ENCODE peak calls at places on chromosomes 1 and 21, in seven cellular contexts. Q is transverse colon, R is SK-N-SH, D is HFF-Myc, Y is AG04450, C is foreskin fibroblast, V is HCT116. P is an unnamed sample.

GRCh38 chr1:106173101-106173500 is 883.4 kb upstream of the PRMT6 start:
- DNase-seq in Q (no peak), R (no peak), D (no peak), Y (no peak), C (no peak), V (no peak), P (no peak)

GRCh38 chr1:13702425-13703127 is 2.6 kb downstream of the PRDM2 start:
- DNase-seq in Q (peak; percentile 42), R (no peak), D (no peak), Y (no peak), C (no peak), V (no peak), P (peak; percentile 78)

GRCh38 chr1:47387921-47388509 is 28.1 kb upstream of the FOXE3 start:
- DNase-seq in Q (no peak), R (no peak), D (no peak), Y (no peak), C (no peak), V (no peak), P (no peak)

GRCh38 chr21:33362044-33362555 is 37.3 kb downstream of the IFNAR1 start:
- DNase-seq in Q (peak; percentile 56), R (no peak), D (no peak), Y (no peak), C (no peak), V (no peak), P (no peak)

GRCh38 chr21:27024316-27024715 is 57.4 kb upstream of the ADAMTS5 start:
- DNase-seq in Q (no peak), R (no peak), D (no peak), Y (no peak), C (no peak), V (no peak), P (no peak)

GRCh38 chr1:26469558-26469957 is 2.7 kb upstream of the HMGN2 start:
- DNase-seq in Q (no peak), R (no peak), D (no peak), Y (no peak), C (no peak), V (no peak), P (no peak)

GRCh38 chr1:39737546-39738169 is 1.0 kb upstream of the PPIE start:
- DNase-seq in Q (no peak), R (no peak), D (no peak), Y (no peak), C (peak; percentile 26), V (no peak), P (no peak)

GRCh38 chr1:98709906-98710305 is 48.4 kb downstream of the SNX7 start:
- DNase-seq in Q (no peak), R (no peak), D (no peak), Y (no peak), C (no peak), V (no peak), P (no peak)

GRCh38 chr1:244833734-244834595 is 1.5 kb upstream of the COX20 start:
- DNase-seq in Q (peak; percentile 65), R (peak; percentile 70), D (peak; percentile 47), Y (no peak), C (peak; percentile 41), V (peak; percentile 80), P (no peak)

DNA sequence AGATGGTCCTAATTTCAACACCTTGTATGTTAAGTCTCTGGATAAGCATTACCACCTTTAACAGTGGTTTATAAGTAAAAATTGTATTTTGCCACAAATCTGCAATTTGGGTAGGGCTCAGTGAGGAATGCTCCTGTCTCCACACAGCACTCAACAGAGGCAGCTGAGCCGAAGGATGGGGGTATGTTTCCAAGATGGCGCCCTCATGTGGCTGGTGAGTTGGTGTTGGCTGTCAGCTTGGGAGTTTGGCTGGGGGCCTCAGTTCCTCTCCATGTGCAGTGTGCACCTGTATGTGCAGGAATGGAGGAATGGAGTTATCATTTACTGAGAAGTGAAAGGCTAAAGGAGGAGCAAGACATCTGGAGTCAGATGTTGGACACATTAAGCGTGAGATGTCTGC is 136.8 kb downstream of the GABPA start:
- DNase-seq in Q (no peak), R (no peak), D (no peak), Y (no peak), C (no peak), V (no peak), P (no peak)
- TF ChIP-seq CTCF in Q (no peak), R (peak; percentile 38), D (peak; percentile 14), Y (no peak), C (no peak), V (peak; percentile 44), P (no peak)

GRCh38 chr21:36708512-36709029 is 9.7 kb downstream of the SIM2 start:
- DNase-seq in Q (no peak), R (no peak), D (no peak), Y (no peak), C (no peak), V (no peak), P (no peak)

GRCh38 chr21:36705679-36706481 is 7.0 kb downstream of the SIM2 start:
- DNase-seq in Q (no peak), R (peak; percentile 55), D (no peak), Y (no peak), C (no peak), V (no peak), P (peak; percentile 33)

GRCh38 chr21:36706482-36706852 is 7.6 kb downstream of the SIM2 start:
- DNase-seq in Q (no peak), R (no peak), D (no peak), Y (no peak), C (no peak), V (no peak), P (no peak)

GRCh38 chr21:36707763-36708511 is 9.0 kb downstream of the SIM2 start:
- DNase-seq in Q (no peak), R (no peak), D (no peak), Y (no peak), C (no peak), V (no peak), P (peak; percentile 33)

GRCh38 chr21:36706951-36707762 is 8.2 kb downstream of the SIM2 start:
- DNase-seq in Q (no peak), R (peak; percentile 57), D (no peak), Y (no peak), C (no peak), V (no peak), P (peak; percentile 42)
- TF ChIP-seq CTCF in Q (no peak), R (peak; percentile 22), D (no peak), Y (peak; percentile 23), C (no peak), V (no peak), P (no peak)

DNA sequence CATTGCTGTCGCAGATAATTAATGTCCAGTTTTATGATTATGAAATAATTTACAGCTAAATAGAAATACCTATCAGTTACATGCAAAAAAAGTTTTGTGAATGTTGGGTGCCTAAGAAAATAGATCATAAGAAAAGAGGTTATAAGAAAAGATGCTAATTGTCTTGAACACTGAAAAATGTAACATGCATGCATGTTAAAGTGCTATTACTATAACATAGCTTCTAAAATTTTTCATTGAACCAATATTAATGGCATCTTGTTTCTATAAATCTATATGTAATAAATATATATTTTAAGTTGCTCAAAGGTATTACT is 35.5 kb upstream of the SCYL3 start:
- DNase-seq in Q (no peak), R (no peak), D (no peak), Y (no peak), C (no peak), V (no peak), P (no peak)
- TF ChIP-seq CTCF in Q (no peak), R (no peak), D (no peak), Y (no peak), C (no peak), V (no peak), P (no peak)

GRCh38 chr1:79617777-79618176 is 611.2 kb upstream of the ADGRL4 start:
- DNase-seq in Q (no peak), R (no peak), D (no peak), Y (no peak), C (no peak), V (no peak), P (no peak)
- TF ChIP-seq CTCF in Q (no peak), R (peak; percentile 50), D (peak; percentile 48), Y (peak; percentile 29), C (peak; percentile 31), V (peak; percentile 31), P (no peak)

GRCh38 chr1:91018006-91018405 is 3.8 kb downstream of the ZNF644 start:
- DNase-seq in Q (no peak), R (peak; percentile 10), D (no peak), Y (no peak), C (no peak), V (no peak), P (no peak)
- TF ChIP-seq CTCF in Q (no peak), R (peak; percentile 49), D (peak; percentile 35), Y (peak; percentile 44), C (peak; percentile 24), V (peak; percentile 49), P (no peak)

GRCh38 chr1:163071381-163072255 is 2.5 kb downstream of the RGS4 start:
- DNase-seq in Q (peak; percentile 46), R (peak; percentile 44), D (peak; percentile 83), Y (peak; percentile 75), C (peak; percentile 87), V (peak; percentile 60), P (peak; percentile 27)

GRCh38 chr1:163068716-163069115 is 445 bp upstream of the RGS4 start:
- DNase-seq in Q (no peak), R (peak; percentile 9), D (no peak), Y (no peak), C (no peak), V (no peak), P (no peak)

GRCh38 chr1:163069655-163070277 is 605 bp downstream of the RGS4 start:
- DNase-seq in Q (no peak), R (no peak), D (no peak), Y (no peak), C (no peak), V (no peak), P (no peak)

GRCh38 chr1:163066686-163067085 is 2.5 kb upstream of the RGS4 start:
- DNase-seq in Q (no peak), R (no peak), D (no peak), Y (no peak), C (no peak), V (no peak), P (no peak)

DNA sequence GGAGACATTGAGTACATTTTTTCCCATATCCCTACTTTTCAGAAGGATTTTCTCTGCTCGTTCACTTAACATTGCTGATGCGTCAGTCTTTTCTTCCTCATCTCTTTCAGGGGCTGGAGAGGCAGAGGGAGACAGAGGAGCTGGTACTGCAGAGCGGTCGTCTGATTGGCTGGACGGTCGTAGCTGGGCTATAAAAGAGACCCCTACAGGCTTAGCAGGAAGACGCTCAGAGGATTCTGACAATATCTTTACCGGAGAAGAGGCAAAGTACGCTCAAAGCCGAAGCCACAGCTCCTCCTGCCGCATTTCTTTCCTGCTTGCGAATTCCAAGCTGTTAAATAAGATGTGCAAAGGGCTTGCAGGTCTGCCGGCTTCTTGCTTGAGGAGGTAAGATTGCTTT is at the start of gene RGS4:
- DNase-seq in Q (peak; percentile 8), R (peak; percentile 73), D (peak; percentile 93), Y (peak; percentile 93), C (peak; percentile 97), V (peak; percentile 54), P (no peak)
- TF ChIP-seq CTCF in Q (no peak), R (peak; percentile 72), D (peak; percentile 64), Y (peak; percentile 88), C (peak; percentile 70), V (peak; percentile 43), P (no peak)

GRCh38 chr1:3212453-3213230 is 143.6 kb downstream of the PRDM16 start:
- DNase-seq in Q (no peak), R (no peak), D (no peak), Y (no peak), C (no peak), V (no peak), P (no peak)
- TF ChIP-seq CTCF in Q (no peak), R (no peak), D (no peak), Y (no peak), C (no peak), V (no peak), P (no peak)